ENCODE peak calls at places on chromosomes 13 and 19, in four cellular contexts. One of them, this sample, is unnamed.

GRCh38 chr13:36480726-36481485 is 48.6 kb downstream of the CCNA1 start:
- DNase-seq in thyroid gland: no peak
- DNase-seq in aorta: no peak
- DNase-seq in stimulated activated CD4-positive, alpha-beta T cell treated with anti-CD3 and anti-CD28 coated beads, Interleukin-15, amount 100 ng/mL, for 1 hour: no peak
- DNase-seq in this sample: no peak

GRCh38 chr13:107421951-107422350 is 793.4 kb downstream of the LIG4 start:
- DNase-seq in stimulated activated CD4-positive, alpha-beta T cell treated with anti-CD3 and anti-CD28 coated beads, Interleukin-15, amount 100 ng/mL, for 1 hour: no peak
- DNase-seq in thyroid gland: no peak
- DNase-seq in aorta: no peak
- DNase-seq in this sample: no peak

GRCh38 chr13:99605417-99606321 is 104.4 kb downstream of the TM9SF2 start:
- DNase-seq in stimulated activated CD4-positive, alpha-beta T cell treated with anti-CD3 and anti-CD28 coated beads, Interleukin-15, amount 100 ng/mL, for 1 hour: no peak
- DNase-seq in thyroid gland: peak; percentile 49
- DNase-seq in aorta: peak; percentile 78
- DNase-seq in this sample: peak; percentile 27

GRCh38 chr19:55527197-55528029 is 9.5 kb downstream of the SBK2 start:
- DNase-seq in aorta: no peak
- DNase-seq in thyroid gland: no peak
- DNase-seq in stimulated activated CD4-positive, alpha-beta T cell treated with anti-CD3 and anti-CD28 coated beads, Interleukin-15, amount 100 ng/mL, for 1 hour: no peak
- DNase-seq in this sample: no peak

GRCh38 chr13:93963266-93964131 is 516.0 kb downstream of the DCT start:
- DNase-seq in stimulated activated CD4-positive, alpha-beta T cell treated with anti-CD3 and anti-CD28 coated beads, Interleukin-15, amount 100 ng/mL, for 1 hour: no peak
- DNase-seq in aorta: no peak
- DNase-seq in thyroid gland: no peak
- DNase-seq in this sample: no peak

GRCh38 chr19:55305983-55306562 is 19.1 kb downstream of the TMEM150B start:
- DNase-seq in aorta: no peak
- DNase-seq in thyroid gland: no peak
- DNase-seq in stimulated activated CD4-positive, alpha-beta T cell treated with anti-CD3 and anti-CD28 coated beads, Interleukin-15, amount 100 ng/mL, for 1 hour: no peak
- DNase-seq in this sample: no peak

GRCh38 chr19:2037676-2038255 is 13.3 kb downstream of the MKNK2 start:
- DNase-seq in thyroid gland: peak; percentile 88
- DNase-seq in aorta: no peak
- DNase-seq in stimulated activated CD4-positive, alpha-beta T cell treated with anti-CD3 and anti-CD28 coated beads, Interleukin-15, amount 100 ng/mL, for 1 hour: no peak
- DNase-seq in this sample: no peak

GRCh38 chr13:46469064-46469463 is 82.0 kb upstream of the RUBCNL start:
- DNase-seq in thyroid gland: no peak
- DNase-seq in stimulated activated CD4-positive, alpha-beta T cell treated with anti-CD3 and anti-CD28 coated beads, Interleukin-15, amount 100 ng/mL, for 1 hour: no peak
- DNase-seq in aorta: no peak
- DNase-seq in this sample: no peak

GRCh38 chr19:10747271-10747670 is 29.4 kb downstream of the DNM2 start:
- DNase-seq in aorta: no peak
- DNase-seq in thyroid gland: no peak
- DNase-seq in stimulated activated CD4-positive, alpha-beta T cell treated with anti-CD3 and anti-CD28 coated beads, Interleukin-15, amount 100 ng/mL, for 1 hour: no peak
- DNase-seq in this sample: no peak

GRCh38 chr13:28463481-28463880 is 31.4 kb downstream of the FLT1 start:
- DNase-seq in aorta: no peak
- DNase-seq in stimulated activated CD4-positive, alpha-beta T cell treated with anti-CD3 and anti-CD28 coated beads, Interleukin-15, amount 100 ng/mL, for 1 hour: no peak
- DNase-seq in thyroid gland: no peak
- DNase-seq in this sample: no peak

GRCh38 chr19:49437231-49437630 is 4.1 kb downstream of the SLC17A7 start:
- DNase-seq in aorta: no peak
- DNase-seq in stimulated activated CD4-positive, alpha-beta T cell treated with anti-CD3 and anti-CD28 coated beads, Interleukin-15, amount 100 ng/mL, for 1 hour: no peak
- DNase-seq in thyroid gland: no peak
- DNase-seq in this sample: no peak

GRCh38 chr19:56117376-56117884 is 3.7 kb downstream of the ZNF787 start:
- DNase-seq in aorta: no peak
- DNase-seq in thyroid gland: no peak
- DNase-seq in stimulated activated CD4-positive, alpha-beta T cell treated with anti-CD3 and anti-CD28 coated beads, Interleukin-15, amount 100 ng/mL, for 1 hour: no peak
- DNase-seq in this sample: no peak

GRCh38 chr13:44834404-44834803 is 154.9 kb downstream of the NUFIP1 start:
- DNase-seq in aorta: no peak
- DNase-seq in stimulated activated CD4-positive, alpha-beta T cell treated with anti-CD3 and anti-CD28 coated beads, Interleukin-15, amount 100 ng/mL, for 1 hour: no peak
- DNase-seq in thyroid gland: no peak
- DNase-seq in this sample: no peak

GRCh38 chr13:26600345-26600761 is 42.9 kb downstream of the WASF3 start:
- DNase-seq in thyroid gland: no peak
- DNase-seq in stimulated activated CD4-positive, alpha-beta T cell treated with anti-CD3 and anti-CD28 coated beads, Interleukin-15, amount 100 ng/mL, for 1 hour: no peak
- DNase-seq in aorta: no peak
- DNase-seq in this sample: no peak

GRCh38 chr13:37602743-37603381 is 4.3 kb upstream of the POSTN start:
- DNase-seq in thyroid gland: no peak
- DNase-seq in aorta: no peak
- DNase-seq in stimulated activated CD4-positive, alpha-beta T cell treated with anti-CD3 and anti-CD28 coated beads, Interleukin-15, amount 100 ng/mL, for 1 hour: no peak
- DNase-seq in this sample: no peak

GRCh38 chr13:40181203-40181845 is 485.1 kb downstream of the FOXO1 start:
- DNase-seq in thyroid gland: no peak
- DNase-seq in stimulated activated CD4-positive, alpha-beta T cell treated with anti-CD3 and anti-CD28 coated beads, Interleukin-15, amount 100 ng/mL, for 1 hour: no peak
- DNase-seq in aorta: no peak
- DNase-seq in this sample: no peak

GRCh38 chr13:113367020-113367560 is 3.2 kb upstream of the GRTP1 start:
- DNase-seq in aorta: no peak
- DNase-seq in stimulated activated CD4-positive, alpha-beta T cell treated with anti-CD3 and anti-CD28 coated beads, Interleukin-15, amount 100 ng/mL, for 1 hour: no peak
- DNase-seq in thyroid gland: no peak
- DNase-seq in this sample: no peak

GRCh38 chr19:56114051-56114694 is 6.9 kb downstream of the ZNF787 start:
- DNase-seq in aorta: no peak
- DNase-seq in thyroid gland: no peak
- DNase-seq in stimulated activated CD4-positive, alpha-beta T cell treated with anti-CD3 and anti-CD28 coated beads, Interleukin-15, amount 100 ng/mL, for 1 hour: no peak
- DNase-seq in this sample: no peak

GRCh38 chr19:35557539-35558399 is 5.7 kb downstream of the ATP4A start:
- DNase-seq in aorta: peak; percentile 84
- DNase-seq in stimulated activated CD4-positive, alpha-beta T cell treated with anti-CD3 and anti-CD28 coated beads, Interleukin-15, amount 100 ng/mL, for 1 hour: no peak
- DNase-seq in thyroid gland: peak; percentile 75
- DNase-seq in this sample: peak; percentile 84

GRCh38 chr19:9086761-9087160 is at the start of gene OR1M1:
- DNase-seq in thyroid gland: no peak
- DNase-seq in stimulated activated CD4-positive, alpha-beta T cell treated with anti-CD3 and anti-CD28 coated beads, Interleukin-15, amount 100 ng/mL, for 1 hour: no peak
- DNase-seq in aorta: no peak
- DNase-seq in this sample: no peak

GRCh38 chr13:56528040-56528760 is 612.5 kb upstream of the PRR20A start:
- DNase-seq in aorta: no peak
- DNase-seq in thyroid gland: no peak
- DNase-seq in stimulated activated CD4-positive, alpha-beta T cell treated with anti-CD3 and anti-CD28 coated beads, Interleukin-15, amount 100 ng/mL, for 1 hour: no peak
- DNase-seq in this sample: no peak

GRCh38 chr19:39970424-39970673 is 616 bp upstream of the PSMC4 start:
- DNase-seq in thyroid gland: no peak
- DNase-seq in stimulated activated CD4-positive, alpha-beta T cell treated with anti-CD3 and anti-CD28 coated beads, Interleukin-15, amount 100 ng/mL, for 1 hour: no peak
- DNase-seq in aorta: no peak
- DNase-seq in this sample: no peak

GRCh38 chr13:33686772-33687480 is 131.0 kb upstream of the RFC3 start:
- DNase-seq in stimulated activated CD4-positive, alpha-beta T cell treated with anti-CD3 and anti-CD28 coated beads, Interleukin-15, amount 100 ng/mL, for 1 hour: no peak
- DNase-seq in thyroid gland: no peak
- DNase-seq in aorta: no peak
- DNase-seq in this sample: no peak

GRCh38 chr19:42370068-42370520 is 20.0 kb downstream of the CNFN start:
- DNase-seq in stimulated activated CD4-positive, alpha-beta T cell treated with anti-CD3 and anti-CD28 coated beads, Interleukin-15, amount 100 ng/mL, for 1 hour: no peak
- DNase-seq in thyroid gland: no peak
- DNase-seq in aorta: no peak
- DNase-seq in this sample: no peak

This sample was measured in neural crest cell.